ENCODE peak calls at places on chromosomes 16 and 17, in six cellular contexts. O, T, L, R, B and D are unnamed samples.
A peak's percentile ranks its signal among the peaks of the same experiment; 100 is the strongest.

GRCh38 chr17:7479389-7480192 is at the start of gene ZBTB4:
- DNase-seq in O (no peak), T (peak; percentile 58), L (peak; percentile 55), R (peak; percentile 84), B (peak; percentile 22), D (peak; percentile 43)

GRCh38 chr17:34633351-34633750 is 54.0 kb downstream of the TMEM132E start:
- DNase-seq in O (no peak), T (no peak), L (no peak), R (no peak), B (no peak), D (no peak)

GRCh38 chr17:13477180-13477611 is 124.5 kb downstream of the HS3ST3A1 start:
- DNase-seq in O (no peak), T (no peak), L (peak; percentile 15), R (no peak), B (peak; percentile 74), D (no peak)

GRCh38 chr17:32323784-32324590 is 18.0 kb downstream of the C17orf75 start:
- DNase-seq in O (no peak), T (no peak), L (no peak), R (no peak), B (no peak), D (peak; percentile 36)

GRCh38 chr17:43766413-43767052 is 7.9 kb upstream of the SOST start:
- DNase-seq in O (no peak), T (peak; percentile 61), L (peak; percentile 67), R (peak; percentile 77), B (peak; percentile 60), D (peak; percentile 62)

GRCh38 chr17:49067163-49067562 is 65.4 kb upstream of the B4GALNT2 start:
- DNase-seq in O (no peak), T (no peak), L (no peak), R (no peak), B (no peak), D (no peak)

GRCh38 chr17:8048236-8048635 is 9.4 kb downstream of the ALOX15B start:
- DNase-seq in O (no peak), T (no peak), L (no peak), R (peak; percentile 58), B (no peak), D (no peak)

GRCh38 chr17:35684046-35684802 is 47.2 kb upstream of the RASL10B start:
- DNase-seq in O (peak; percentile 1), T (no peak), L (peak; percentile 18), R (no peak), B (peak; percentile 64), D (peak; percentile 46)

GRCh38 chr16:30185683-30186421 is 2.5 kb downstream of the CORO1A start:
- DNase-seq in O (no peak), T (peak; percentile 23), L (no peak), R (peak; percentile 70), B (no peak), D (no peak)

GRCh38 chr17:46770818-46771600 is 47.5 kb downstream of the WNT3 start:
- DNase-seq in O (no peak), T (no peak), L (peak; percentile 46), R (peak; percentile 63), B (peak; percentile 47), D (peak; percentile 41)

GRCh38 chr17:63542218-63542545 is 8.1 kb upstream of the DCAF7 start:
- DNase-seq in O (no peak), T (no peak), L (no peak), R (peak; percentile 40), B (no peak), D (no peak)

GRCh38 chr17:2050246-2050866 is 4.5 kb upstream of the HIC1 start:
- DNase-seq in O (no peak), T (peak; percentile 72), L (peak; percentile 82), R (no peak), B (peak; percentile 64), D (peak; percentile 70)

GRCh38 chr16:25106567-25107465 is 4.7 kb upstream of the LCMT1 start:
- DNase-seq in O (peak; percentile 45), T (peak; percentile 95), L (peak; percentile 87), R (peak; percentile 97), B (peak; percentile 85), D (peak; percentile 65)

GRCh38 chr17:31579265-31579664 is 187.8 kb downstream of the RAB11FIP4 start:
- DNase-seq in O (no peak), T (peak; percentile 47), L (peak; percentile 68), R (no peak), B (peak; percentile 53), D (peak; percentile 56)

GRCh38 chr17:62760059-62760887 is 47.8 kb downstream of the MARCHF10 start:
- DNase-seq in O (no peak), T (no peak), L (peak; percentile 81), R (no peak), B (peak; percentile 66), D (no peak)

GRCh38 chr17:54063639-54064038 is 240.9 kb downstream of the KIF2B start:
- DNase-seq in O (no peak), T (no peak), L (no peak), R (no peak), B (no peak), D (peak; percentile 87)

GRCh38 chr16:80024443-80024842 is 423.9 kb upstream of the MAF start:
- DNase-seq in O (no peak), T (no peak), L (no peak), R (no peak), B (no peak), D (no peak)

GRCh38 chr16:80029706-80030481 is 429.4 kb upstream of the MAF start:
- DNase-seq in O (no peak), T (no peak), L (no peak), R (no peak), B (no peak), D (peak; percentile 92)

GRCh38 chr16:80029381-80029630 is 428.8 kb upstream of the MAF start:
- DNase-seq in O (no peak), T (no peak), L (no peak), R (no peak), B (no peak), D (no peak)

GRCh38 chr16:80028581-80029380 is 428.2 kb upstream of the MAF start:
- DNase-seq in O (no peak), T (no peak), L (no peak), R (no peak), B (no peak), D (no peak)

DNA sequence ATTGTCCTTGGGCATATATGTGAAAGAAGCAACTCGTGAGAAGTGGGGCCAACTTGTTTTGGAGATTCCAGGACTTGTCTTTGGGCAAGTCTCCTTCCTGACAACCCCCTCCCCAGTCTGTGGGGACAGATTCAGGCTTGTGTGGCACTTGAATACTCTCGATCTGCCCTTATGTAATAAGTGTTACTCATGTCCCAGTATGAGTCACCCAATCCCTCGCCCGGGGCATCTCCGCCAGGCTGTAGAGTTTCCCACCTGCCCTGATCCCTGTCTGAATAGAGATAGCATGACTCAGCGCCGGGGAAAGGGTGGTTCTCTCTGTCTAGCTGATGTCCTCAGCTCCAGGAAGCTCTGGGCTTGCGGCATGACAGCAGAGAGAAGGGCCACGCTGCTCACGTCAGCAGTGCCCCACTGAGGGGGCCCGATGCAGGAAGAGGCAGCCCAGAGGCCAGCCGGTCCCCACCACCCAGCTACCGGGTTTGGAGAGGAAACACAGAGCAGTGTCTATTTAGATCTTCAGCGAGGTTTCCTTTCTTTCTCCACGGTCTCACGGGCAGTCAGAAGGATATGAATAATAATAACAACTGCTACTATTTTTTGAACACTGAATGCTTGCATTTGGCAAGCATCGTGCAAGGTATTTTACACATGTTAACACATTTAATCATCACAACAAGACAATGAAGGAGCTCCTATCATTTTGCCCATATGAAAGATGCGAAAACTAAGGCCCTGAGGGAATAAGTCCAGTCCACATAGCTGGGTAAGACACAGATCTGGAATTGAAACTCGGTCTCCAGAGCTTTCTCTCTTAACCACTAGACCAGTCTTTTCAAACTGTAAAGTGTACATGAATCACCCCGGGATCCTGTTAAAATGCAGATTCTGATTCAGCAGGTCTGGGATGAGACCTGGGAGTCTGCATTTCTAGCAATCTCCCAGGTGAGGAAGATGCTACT is 426.7 kb upstream of the MAF start:
- DNase-seq in O (peak; percentile 26), T (peak; percentile 50), L (peak; percentile 33), R (peak; percentile 68), B (peak; percentile 54), D (peak; percentile 99)
- H3K4me3 ChIP-seq in O (peak overlapping the region; percentile 10), T (no peak overlapping the region), L (peak overlapping the region; percentile 6), R (no peak overlapping the region), B (no peak overlapping the region), D (no peak overlapping the region)

GRCh38 chr17:67785122-67785477 is 40.2 kb upstream of the BPTF start:
- DNase-seq in O (no peak), T (no peak), L (no peak), R (no peak), B (no peak), D (no peak)

GRCh38 chr17:67784364-67785121 is 40.8 kb upstream of the BPTF start:
- DNase-seq in O (no peak), T (no peak), L (peak; percentile 16), R (no peak), B (no peak), D (no peak)

GRCh38 chr17:67779098-67779672 is 46.1 kb upstream of the BPTF start:
- DNase-seq in O (no peak), T (no peak), L (peak; percentile 86), R (no peak), B (peak; percentile 92), D (peak; percentile 30)
- TF ChIP-seq CTCF in O (peak; percentile 61), T (no peak), L (peak; percentile 76), R (no peak), B (peak; percentile 55), D (peak; percentile 55)

GRCh38 chr16:9094008-9094846 is 2.8 kb downstream of the HAPSTR1 start:
- DNase-seq in O (no peak), T (no peak), L (no peak), R (no peak), B (no peak), D (no peak)

GRCh38 chr16:9092963-9093477 is 1.6 kb downstream of the HAPSTR1 start:
- DNase-seq in O (no peak), T (peak; percentile 19), L (no peak), R (peak; percentile 67), B (no peak), D (no peak)

GRCh38 chr16:9096416-9096952 is 5.0 kb downstream of the HAPSTR1 start:
- DNase-seq in O (no peak), T (no peak), L (no peak), R (no peak), B (no peak), D (peak; percentile 81)

GRCh38 chr16:9095998-9096397 is 4.6 kb downstream of the HAPSTR1 start:
- DNase-seq in O (no peak), T (no peak), L (no peak), R (no peak), B (no peak), D (no peak)

GRCh38 chr16:9095171-9095570 is 3.7 kb downstream of the HAPSTR1 start:
- DNase-seq in O (no peak), T (no peak), L (no peak), R (no peak), B (no peak), D (no peak)
- H3K4me3 ChIP-seq in O (peak overlapping the region; percentile 96), T (no peak overlapping the region), L (peak overlapping the region; percentile 82), R (no peak overlapping the region), B (peak overlapping the region; percentile 76), D (peak overlapping the region; percentile 86)

DNA sequence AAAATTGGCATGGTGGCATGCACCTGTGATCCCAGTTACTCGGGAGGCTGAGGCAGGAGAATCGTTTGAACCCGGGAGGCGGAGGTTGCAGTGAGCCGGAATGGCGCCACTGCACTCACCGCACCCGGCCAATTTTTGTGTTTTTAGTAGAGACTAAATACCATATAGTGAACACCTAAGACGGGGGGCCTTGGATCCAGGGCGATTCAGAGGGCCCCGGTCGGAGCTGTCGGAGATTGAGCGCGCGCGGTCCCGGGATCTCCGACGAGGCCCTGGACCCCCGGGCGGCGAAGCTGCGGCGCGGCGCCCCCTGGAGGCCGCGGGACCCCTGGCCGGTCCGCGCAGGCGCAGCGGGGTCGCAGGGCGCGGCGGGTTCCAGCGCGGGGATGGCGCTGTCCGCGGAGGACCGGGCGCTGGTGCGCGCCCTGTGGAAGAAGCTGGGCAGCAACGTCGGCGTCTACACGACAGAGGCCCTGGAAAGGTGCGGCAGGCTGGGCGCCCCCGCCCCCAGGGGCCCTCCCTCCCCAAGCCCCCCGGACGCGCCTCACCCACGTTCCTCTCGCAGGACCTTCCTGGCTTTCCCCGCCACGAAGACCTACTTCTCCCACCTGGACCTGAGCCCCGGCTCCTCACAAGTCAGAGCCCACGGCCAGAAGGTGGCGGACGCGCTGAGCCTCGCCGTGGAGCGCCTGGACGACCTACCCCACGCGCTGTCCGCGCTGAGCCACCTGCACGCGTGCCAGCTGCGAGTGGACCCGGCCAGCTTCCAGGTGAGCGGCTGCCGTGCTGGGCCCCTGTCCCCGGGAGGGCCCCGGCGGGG is at the start of gene HBQ1:
- DNase-seq in O (no peak), T (no peak), L (peak; percentile 29), R (no peak), B (no peak), D (peak; percentile 33)
- TF ChIP-seq CTCF in O (peak; percentile 13), T (peak; percentile 34), L (no peak), R (peak; percentile 22), B (no peak), D (no peak)